ENCODE peak calls at places on chromosomes 1 and 21, in five cellular contexts. S is PC-9, Y is heart left ventricle, H is dorsolateral prefrontal cortex, L is hepatocyte. O is an unnamed sample.

GRCh38 chr1:91582431-91582921 is 81.8 kb downstream of the CDC7 start:
- DNase-seq in S (no peak), L (peak; percentile 65), H (no peak), Y (no peak), O (peak; percentile 50)

GRCh38 chr1:235069577-235070563 is 58.8 kb downstream of the TOMM20 start:
- DNase-seq in S (peak; percentile 96), H (no peak), L (peak; percentile 42), Y (peak; percentile 81), O (no peak)

GRCh38 chr1:1122078-1122811 is 6.4 kb upstream of the C1orf159 start:
- DNase-seq in H (peak; percentile 86), S (peak; percentile 82), Y (peak; percentile 92), L (peak; percentile 92), O (peak; percentile 67)

GRCh38 chr1:20446796-20447195 is 39.2 kb downstream of the CAMK2N1 start:
- DNase-seq in Y (no peak), S (no peak), H (peak; percentile 87), L (no peak), O (no peak)

GRCh38 chr1:209229494-209230059 is 353.9 kb upstream of the CAMK1G start:
- DNase-seq in H (no peak), Y (no peak), S (no peak), L (no peak), O (no peak)

GRCh38 chr1:20445956-20446355 is 40.1 kb downstream of the CAMK2N1 start:
- DNase-seq in Y (no peak), H (no peak), L (no peak), S (no peak), O (no peak)

GRCh38 chr1:5706239-5706638 is 286.0 kb downstream of the NPHP4 start:
- DNase-seq in L (no peak), S (no peak), Y (no peak), H (peak; percentile 7), O (no peak)

GRCh38 chr1:169894424-169895145 is 889 bp upstream of the SCYL3 start:
- DNase-seq in S (no peak), Y (no peak), H (no peak), L (peak; percentile 8), O (no peak)

GRCh38 chr1:78146137-78146822 is 100.5 kb downstream of the GIPC2 start:
- DNase-seq in S (no peak), L (no peak), H (no peak), Y (no peak), O (no peak)

GRCh38 chr21:33587792-33588484 is 546 bp downstream of the DONSON start:
- DNase-seq in L (peak; percentile 64), Y (no peak), H (peak; percentile 60), S (no peak), O (peak; percentile 41)

GRCh38 chr1:222335586-222335985 is 212.3 kb downstream of the HHIPL2 start:
- DNase-seq in S (no peak), Y (no peak), L (no peak), H (no peak), O (no peak)

GRCh38 chr1:201295861-201296260 is 12.6 kb downstream of the PKP1 start:
- DNase-seq in L (no peak), S (peak; percentile 63), Y (no peak), H (no peak), O (no peak)

GRCh38 chr1:116405241-116406135 is 32.4 kb downstream of the ATP1A1 start:
- DNase-seq in H (no peak), Y (no peak), S (no peak), L (no peak), O (no peak)

GRCh38 chr1:54510715-54511270 is 37.2 kb upstream of the ACOT11 start:
- DNase-seq in L (no peak), H (no peak), S (no peak), Y (no peak), O (no peak)

DNA sequence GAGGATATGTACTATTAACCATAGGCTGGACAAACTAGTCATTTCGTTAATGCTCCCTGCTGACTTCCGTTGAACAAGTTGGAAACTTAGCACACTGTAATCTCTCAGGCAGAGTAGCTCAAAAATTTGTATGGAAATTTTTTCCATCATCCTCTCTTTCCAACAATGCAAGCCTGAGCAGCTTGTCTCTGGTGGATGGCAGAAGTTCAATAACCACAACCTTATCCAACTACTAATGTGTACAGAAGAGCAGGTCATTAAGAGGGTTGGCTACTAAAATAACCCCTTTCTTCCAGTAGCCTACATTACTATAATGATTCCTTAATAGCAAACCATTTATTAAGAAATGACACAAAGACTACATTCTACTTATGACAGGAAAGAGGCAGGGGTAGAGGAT is 262.4 kb downstream of the NFIA start:
- DNase-seq in Y (no peak), H (no peak), L (no peak), S (no peak), O (no peak)
- TF ChIP-seq CTCF in Y (no peak), H (no peak), L (no peak), S (no peak), O (no peak)

GRCh38 chr1:51281807-51282206 is 45.7 kb downstream of the RNF11 start:
- DNase-seq in L (no peak), H (no peak), S (no peak), Y (no peak), O (no peak)

GRCh38 chr1:51274676-51275075 is 38.6 kb downstream of the RNF11 start:
- DNase-seq in Y (no peak), S (no peak), H (no peak), L (no peak), O (no peak)

GRCh38 chr1:51272916-51273315 is 36.8 kb downstream of the RNF11 start:
- DNase-seq in L (no peak), S (no peak), Y (no peak), H (no peak), O (no peak)

GRCh38 chr1:51280321-51281096 is 44.4 kb downstream of the RNF11 start:
- DNase-seq in S (no peak), H (no peak), Y (no peak), L (no peak), O (no peak)

DNA sequence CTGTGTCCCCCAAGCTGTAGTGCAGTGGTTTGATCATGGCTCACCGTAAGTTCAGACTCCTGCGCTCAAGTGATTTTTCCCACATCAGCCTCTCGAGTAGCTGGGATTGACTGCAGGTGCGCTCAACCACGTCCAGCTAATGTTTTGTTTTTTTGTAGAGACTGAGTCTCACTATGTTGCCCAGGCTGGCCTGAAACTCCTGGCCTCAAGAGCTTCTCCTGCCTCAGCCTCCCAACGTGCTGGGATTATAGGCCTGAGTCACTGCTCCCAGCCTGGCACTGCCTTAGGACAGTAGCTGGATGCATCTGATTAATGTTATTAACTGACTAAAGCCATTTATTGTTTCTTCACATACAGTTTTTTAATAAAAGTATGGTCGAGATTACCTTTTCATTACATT is 40.2 kb downstream of the RNF11 start:
- DNase-seq in L (no peak), S (no peak), Y (no peak), H (no peak), O (no peak)
- TF ChIP-seq CTCF in L (no peak), S (no peak), Y (no peak), H (no peak), O (no peak)

DNA sequence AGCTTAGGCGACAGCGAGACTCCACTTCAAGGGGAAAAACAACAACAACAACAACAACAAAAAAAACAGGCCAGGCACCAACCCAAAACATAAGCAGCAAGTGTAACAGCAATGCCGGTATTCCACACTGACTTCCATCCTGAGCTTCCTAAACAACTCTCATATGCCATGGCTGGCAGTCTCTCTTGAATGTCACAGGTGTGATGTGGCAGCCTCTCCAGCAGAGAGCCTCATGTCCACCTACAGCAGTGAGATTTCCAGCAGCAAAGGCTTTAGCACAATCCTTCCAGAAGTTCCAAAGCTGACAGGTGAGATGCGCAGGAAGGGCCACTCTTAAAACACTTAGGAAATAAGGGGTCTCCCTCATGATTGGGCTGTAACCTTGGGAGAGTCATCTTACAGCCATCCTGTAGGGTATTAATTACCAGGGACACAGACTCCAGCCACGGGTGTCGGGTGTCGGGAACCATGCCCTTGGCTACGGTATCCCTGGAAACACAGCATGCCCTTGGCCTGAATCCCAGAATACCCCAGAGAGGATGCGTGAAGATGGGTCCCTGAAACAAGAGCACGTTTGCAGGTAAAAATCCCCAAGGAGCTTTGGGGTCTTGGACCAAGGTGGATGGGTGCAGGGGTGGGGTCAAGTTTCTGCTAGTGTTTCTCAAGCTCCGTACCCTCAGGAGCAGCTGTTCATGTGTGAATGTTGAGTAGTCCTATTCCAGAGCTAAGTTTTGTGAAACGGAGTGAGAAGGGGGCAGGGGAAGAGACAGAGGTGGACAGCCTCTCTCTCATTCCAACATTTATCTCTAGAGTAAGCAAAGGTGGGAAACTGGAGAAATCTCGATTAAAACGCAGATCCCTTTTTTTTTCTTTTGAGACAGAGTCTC is 31.4 kb downstream of the CLSTN1 start:
- DNase-seq in S (peak; percentile 44), L (no peak), Y (no peak), H (no peak), O (no peak)
- TF ChIP-seq CTCF in S (no peak), L (no peak), Y (no peak), H (no peak), O (no peak)

DNA sequence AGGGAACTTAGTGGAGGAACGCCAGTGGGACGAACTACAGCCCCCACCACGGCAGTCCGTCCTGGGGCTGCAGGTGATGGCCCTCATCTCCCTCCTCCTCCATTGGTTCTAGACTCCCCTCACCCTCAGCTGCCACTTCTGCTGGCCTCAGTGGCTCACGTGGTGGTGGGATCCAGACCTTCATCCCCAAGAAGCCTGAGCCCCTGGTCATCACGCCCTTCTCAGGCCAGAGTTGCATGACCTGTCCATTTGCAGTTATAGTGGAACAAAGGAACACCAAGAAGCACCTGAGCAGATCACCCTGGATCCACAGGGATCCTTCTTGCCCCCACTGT is 13.0 kb upstream of the FAM110D start:
- DNase-seq in H (no peak), Y (no peak), S (no peak), L (no peak), O (no peak)
- TF ChIP-seq CTCF in H (no peak), Y (no peak), S (no peak), L (no peak), O (no peak)

GRCh38 chr1:204751883-204752687 is 66.5 kb upstream of the LRRN2 start:
- DNase-seq in Y (no peak), S (peak; percentile 66), H (no peak), L (peak; percentile 61), O (no peak)
- TF ChIP-seq CTCF in Y (no peak), S (no peak), H (no peak), L (peak; percentile 19), O (no peak)

DNA sequence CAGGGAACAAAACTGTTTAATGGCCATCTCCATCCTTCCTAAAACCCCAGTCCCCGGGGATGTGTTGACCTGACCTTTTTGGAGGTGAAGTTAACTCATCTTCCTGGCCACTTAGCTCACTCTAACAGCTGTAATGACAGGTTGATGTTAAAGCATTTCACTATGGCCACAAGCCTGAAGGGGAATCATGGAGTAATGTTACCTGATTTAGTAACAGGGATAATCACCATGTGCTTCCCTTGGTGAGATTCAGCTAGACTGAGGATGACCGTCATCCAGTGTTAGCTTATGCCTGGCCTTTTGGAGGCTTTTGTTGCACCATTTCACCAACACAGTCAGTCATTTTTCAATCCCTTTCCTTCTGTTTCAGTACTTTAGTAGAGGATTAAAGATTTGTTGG is 64.3 kb upstream of the RAVER2 start:
- DNase-seq in S (no peak), Y (no peak), H (no peak), L (no peak), O (no peak)
- TF ChIP-seq CTCF in S (no peak), Y (no peak), H (no peak), L (no peak), O (no peak)

GRCh38 chr1:107195476-107195875 is 54.6 kb downstream of the NTNG1 start:
- DNase-seq in Y (no peak), S (no peak), H (no peak), L (no peak), O (no peak)

GRCh38 chr1:107198581-107198980 is 57.7 kb downstream of the NTNG1 start:
- DNase-seq in L (no peak), Y (no peak), S (no peak), H (no peak), O (no peak)

GRCh38 chr1:107202007-107202406 is 61.2 kb downstream of the NTNG1 start:
- DNase-seq in S (no peak), H (no peak), L (no peak), Y (no peak), O (no peak)

GRCh38 chr1:107196973-107197562 is 56.2 kb downstream of the NTNG1 start:
- DNase-seq in S (no peak), L (peak; percentile 16), Y (no peak), H (no peak), O (no peak)
- TF ChIP-seq CTCF in S (peak; percentile 75), L (peak; percentile 32), Y (no peak), H (peak; percentile 33), O (no peak)

O was measured in uterus.